ENCODE peak calls at places on chromosomes 3 and 15, in six cellular contexts. One of them, this sample, is unnamed. For H3K27me3, the result is how much of the 10 kb centered on the place peaks cover.

GRCh38 chr3:43531835-43532234 is 90.0 kb downstream of the ANO10 start:
- DNase-seq in GM23248: peak
- DNase-seq in left ventricle myocardium inferior: no peak
- DNase-seq in SK-N-SH: no peak
- DNase-seq in aorta: no peak
- DNase-seq in right cardiac atrium: no peak
- DNase-seq in this sample: no peak

GRCh38 chr15:40439461-40440299 is 1.1 kb upstream of the BAHD1 start:
- DNase-seq in GM23248: peak
- DNase-seq in left ventricle myocardium inferior: peak
- DNase-seq in SK-N-SH: peak
- DNase-seq in aorta: no peak
- DNase-seq in right cardiac atrium: peak
- DNase-seq in this sample: peak

GRCh38 chr15:65833501-65834220 is 35.6 kb upstream of the RAB11A start:
- DNase-seq in GM23248: no peak
- DNase-seq in left ventricle myocardium inferior: no peak
- DNase-seq in SK-N-SH: peak
- DNase-seq in aorta: no peak
- DNase-seq in right cardiac atrium: peak
- DNase-seq in this sample: no peak

GRCh38 chr3:72123908-72124441 is 339.0 kb upstream of the PROK2 start:
- DNase-seq in GM23248: peak
- DNase-seq in left ventricle myocardium inferior: peak
- DNase-seq in SK-N-SH: no peak
- DNase-seq in aorta: no peak
- DNase-seq in right cardiac atrium: peak
- DNase-seq in this sample: peak

GRCh38 chr15:60396100-60396499 is 1.7 kb downstream of the ANXA2 start:
- DNase-seq in GM23248: peak
- DNase-seq in left ventricle myocardium inferior: no peak
- DNase-seq in SK-N-SH: no peak
- DNase-seq in aorta: no peak
- DNase-seq in right cardiac atrium: peak
- DNase-seq in this sample: no peak

GRCh38 chr3:105606052-105606451 is 239.3 kb downstream of the ALCAM start:
- DNase-seq in GM23248: peak
- DNase-seq in left ventricle myocardium inferior: no peak
- DNase-seq in SK-N-SH: no peak
- DNase-seq in aorta: no peak
- DNase-seq in right cardiac atrium: no peak
- DNase-seq in this sample: no peak

GRCh38 chr3:156304406-156304805 is 184.0 kb downstream of the KCNAB1 start:
- DNase-seq in GM23248: peak
- DNase-seq in left ventricle myocardium inferior: no peak
- DNase-seq in SK-N-SH: no peak
- DNase-seq in aorta: no peak
- DNase-seq in right cardiac atrium: no peak
- DNase-seq in this sample: no peak

GRCh38 chr3:38604246-38604645 is 45.2 kb downstream of the SCN5A start:
- DNase-seq in GM23248: no peak
- DNase-seq in left ventricle myocardium inferior: no peak
- DNase-seq in SK-N-SH: no peak
- DNase-seq in aorta: peak
- DNase-seq in right cardiac atrium: no peak
- DNase-seq in this sample: no peak

GRCh38 chr3:23575697-23576096 is 230.1 kb upstream of the UBE2E1 start:
- DNase-seq in GM23248: peak
- DNase-seq in left ventricle myocardium inferior: no peak
- DNase-seq in SK-N-SH: no peak
- DNase-seq in aorta: no peak
- DNase-seq in right cardiac atrium: no peak
- DNase-seq in this sample: no peak

GRCh38 chr3:136194409-136195257 is 1.5 kb downstream of the MSL2 start:
- DNase-seq in GM23248: peak
- DNase-seq in left ventricle myocardium inferior: peak
- DNase-seq in SK-N-SH: peak
- DNase-seq in aorta: no peak
- DNase-seq in right cardiac atrium: no peak
- DNase-seq in this sample: no peak

GRCh38 chr15:68023307-68024101 is 30.6 kb upstream of the PIAS1 start:
- DNase-seq in GM23248: no peak
- DNase-seq in left ventricle myocardium inferior: no peak
- DNase-seq in SK-N-SH: no peak
- DNase-seq in aorta: no peak
- DNase-seq in right cardiac atrium: no peak
- DNase-seq in this sample: no peak

GRCh38 chr3:185744997-185745843 is 79.6 kb downstream of the IGF2BP2 start:
- DNase-seq in GM23248: peak
- DNase-seq in left ventricle myocardium inferior: no peak
- DNase-seq in SK-N-SH: no peak
- DNase-seq in aorta: no peak
- DNase-seq in right cardiac atrium: no peak
- DNase-seq in this sample: no peak

GRCh38 chr3:66615643-66616301 is 115.0 kb upstream of the LRIG1 start:
- DNase-seq in GM23248: no peak
- DNase-seq in left ventricle myocardium inferior: no peak
- DNase-seq in SK-N-SH: no peak
- DNase-seq in aorta: no peak
- DNase-seq in right cardiac atrium: no peak
- DNase-seq in this sample: no peak

GRCh38 chr15:97101572-97101971 is 771.1 kb downstream of the NR2F2 start:
- DNase-seq in GM23248: no peak
- DNase-seq in left ventricle myocardium inferior: no peak
- DNase-seq in SK-N-SH: no peak
- DNase-seq in aorta: no peak
- DNase-seq in right cardiac atrium: no peak
- DNase-seq in this sample: no peak

GRCh38 chr15:45372032-45372995 is 6.0 kb downstream of the GATM start:
- DNase-seq in GM23248: peak
- DNase-seq in left ventricle myocardium inferior: no peak
- DNase-seq in SK-N-SH: no peak
- DNase-seq in aorta: no peak
- DNase-seq in right cardiac atrium: no peak
- DNase-seq in this sample: no peak

GRCh38 chr3:42662037-42662812 is 8.7 kb downstream of the ZBTB47 start:
- DNase-seq in GM23248: no peak
- DNase-seq in left ventricle myocardium inferior: no peak
- DNase-seq in SK-N-SH: no peak
- DNase-seq in aorta: no peak
- DNase-seq in right cardiac atrium: no peak
- DNase-seq in this sample: no peak

GRCh38 chr3:49411550-49411967 is 217 bp downstream of the RHOA start:
- DNase-seq in GM23248: no peak
- DNase-seq in left ventricle myocardium inferior: peak
- DNase-seq in SK-N-SH: peak
- DNase-seq in aorta: peak
- DNase-seq in right cardiac atrium: peak
- DNase-seq in this sample: peak

GRCh38 chr3:138450181-138450580 is 15.8 kb downstream of the ESYT3 start:
- DNase-seq in GM23248: no peak
- DNase-seq in left ventricle myocardium inferior: no peak
- DNase-seq in SK-N-SH: no peak
- DNase-seq in aorta: peak
- DNase-seq in right cardiac atrium: no peak
- DNase-seq in this sample: no peak

GRCh38 chr15:41675337-41675736 is 15.1 kb downstream of the MGA start:
- DNase-seq in GM23248: no peak
- DNase-seq in left ventricle myocardium inferior: no peak
- DNase-seq in SK-N-SH: no peak
- DNase-seq in aorta: no peak
- DNase-seq in right cardiac atrium: no peak
- DNase-seq in this sample: no peak

DNA sequence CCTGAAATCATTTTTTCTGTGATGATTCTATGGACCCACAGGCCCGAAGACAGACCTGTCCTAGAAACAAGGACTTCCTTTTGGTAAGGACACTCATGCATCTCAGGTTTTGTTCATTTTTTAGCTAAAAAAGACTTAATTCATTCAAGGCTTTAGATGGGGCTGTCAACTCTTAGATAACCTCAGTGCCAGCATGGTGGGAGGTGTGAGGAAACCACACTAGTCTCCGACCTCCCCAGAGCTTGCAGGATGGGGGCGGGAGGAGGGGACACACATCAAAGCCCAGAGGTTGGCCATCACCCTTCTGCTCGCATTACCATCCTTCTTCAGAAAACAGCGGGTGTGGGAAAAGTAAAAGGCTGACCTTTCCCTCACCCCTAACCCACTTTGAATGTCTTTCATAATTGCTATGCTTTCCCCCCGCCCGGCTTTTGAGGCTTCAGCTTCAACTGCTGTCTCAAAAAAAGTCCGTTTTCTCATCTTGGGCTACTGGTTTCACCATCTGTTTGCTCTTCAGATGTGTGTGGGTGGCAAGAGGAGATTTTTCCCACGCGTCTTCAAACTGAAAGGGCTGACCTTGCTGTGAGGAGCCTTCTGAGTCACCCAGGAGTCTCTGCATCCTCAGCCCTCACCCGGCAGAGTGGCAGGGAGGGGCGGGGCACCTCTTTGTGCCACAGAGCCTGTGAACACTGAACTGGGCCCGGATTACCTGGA is 27.6 kb upstream of the CXCR6 start:
- DNase-seq in GM23248: peak
- DNase-seq in left ventricle myocardium inferior: no peak
- DNase-seq in SK-N-SH: no peak
- DNase-seq in aorta: no peak
- DNase-seq in right cardiac atrium: no peak
- DNase-seq in this sample: no peak
- H3K4me3 ChIP-seq in GM23248: peak
- H3K4me3 ChIP-seq in left ventricle myocardium inferior: no peak
- H3K4me3 ChIP-seq in SK-N-SH: no peak
- H3K4me3 ChIP-seq in aorta: no peak
- H3K4me3 ChIP-seq in right cardiac atrium: no peak
- H3K4me3 ChIP-seq in this sample: no peak

DNA sequence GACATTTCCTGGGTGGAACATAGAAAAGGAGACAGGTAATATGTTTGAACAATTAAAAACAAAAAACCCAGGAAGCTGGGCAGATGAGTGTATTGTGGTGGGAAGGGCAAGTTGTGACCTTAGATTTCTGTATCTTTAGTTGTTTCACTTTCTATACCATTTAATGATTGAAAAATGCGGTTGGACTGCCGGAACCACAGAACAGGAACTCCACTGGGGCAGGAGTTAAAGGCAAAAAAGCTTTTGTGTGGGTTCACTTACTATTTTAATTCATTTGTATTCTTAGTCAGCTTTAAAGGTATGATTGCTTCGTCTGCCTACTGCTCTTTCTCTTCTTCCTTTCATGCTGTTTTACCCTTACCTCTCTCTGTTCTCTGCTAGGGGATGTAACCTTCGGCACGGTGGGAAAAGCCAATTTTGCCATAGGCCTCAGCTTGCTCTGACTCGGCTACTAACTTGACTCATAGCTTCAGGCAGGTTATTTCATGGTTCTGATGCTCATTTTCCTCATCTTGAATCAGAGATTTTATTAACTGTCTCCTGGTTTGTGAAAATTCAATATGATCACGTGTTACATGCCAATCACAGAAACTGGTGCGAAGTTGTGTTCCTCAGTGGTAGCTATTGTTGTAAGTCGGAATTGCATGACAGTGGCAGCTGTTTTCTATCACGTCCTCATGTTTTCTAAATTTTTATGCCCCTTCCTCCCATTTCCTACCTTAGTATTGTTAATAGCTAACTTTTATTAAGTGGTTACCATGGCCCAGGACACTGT is 1.6 kb upstream of the MCTP2 start:
- DNase-seq in GM23248: no peak
- DNase-seq in left ventricle myocardium inferior: no peak
- DNase-seq in SK-N-SH: no peak
- DNase-seq in aorta: no peak
- DNase-seq in right cardiac atrium: no peak
- DNase-seq in this sample: no peak
- H3K27me3 ChIP-seq in GM23248: under half
- H3K27me3 ChIP-seq in left ventricle myocardium inferior: half or more
- H3K27me3 ChIP-seq in SK-N-SH: under half
- H3K27me3 ChIP-seq in aorta: under half
- H3K27me3 ChIP-seq in right cardiac atrium: under half
- H3K27me3 ChIP-seq in this sample: under half

GRCh38 chr15:92020765-92021164 is 167.3 kb downstream of the SLCO3A1 start:
- DNase-seq in GM23248: peak
- DNase-seq in left ventricle myocardium inferior: no peak
- DNase-seq in SK-N-SH: no peak
- DNase-seq in aorta: no peak
- DNase-seq in right cardiac atrium: no peak
- DNase-seq in this sample: no peak

GRCh38 chr15:92017882-92018534 is 164.5 kb downstream of the SLCO3A1 start:
- DNase-seq in GM23248: no peak
- DNase-seq in left ventricle myocardium inferior: no peak
- DNase-seq in SK-N-SH: no peak
- DNase-seq in aorta: no peak
- DNase-seq in right cardiac atrium: no peak
- DNase-seq in this sample: no peak

GRCh38 chr15:92020207-92020606 is 166.7 kb downstream of the SLCO3A1 start:
- DNase-seq in GM23248: no peak
- DNase-seq in left ventricle myocardium inferior: no peak
- DNase-seq in SK-N-SH: no peak
- DNase-seq in aorta: no peak
- DNase-seq in right cardiac atrium: no peak
- DNase-seq in this sample: no peak

GRCh38 chr15:92018535-92019239 is 165.2 kb downstream of the SLCO3A1 start:
- DNase-seq in GM23248: no peak
- DNase-seq in left ventricle myocardium inferior: no peak
- DNase-seq in SK-N-SH: no peak
- DNase-seq in aorta: no peak
- DNase-seq in right cardiac atrium: no peak
- DNase-seq in this sample: no peak

DNA sequence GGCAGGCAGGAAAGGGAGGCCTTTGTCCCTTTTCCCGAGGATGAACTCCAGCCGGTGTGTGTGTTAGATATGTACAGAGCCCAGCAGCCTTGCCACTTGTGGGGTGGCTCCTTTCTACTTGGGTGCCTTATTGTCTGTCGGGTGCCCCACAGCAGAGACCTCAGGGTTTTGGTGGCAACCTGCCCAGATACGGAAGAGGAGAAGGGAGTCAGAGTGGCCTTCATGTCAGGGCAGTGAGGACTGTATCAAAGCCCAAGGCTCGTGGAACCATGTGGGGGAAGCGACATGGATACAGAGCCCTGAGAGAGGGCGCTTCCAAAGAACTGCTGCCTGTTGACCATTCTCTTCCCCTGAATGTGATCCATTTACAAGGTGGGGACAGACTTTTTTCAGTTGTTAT is 166.2 kb downstream of the SLCO3A1 start:
- DNase-seq in GM23248: no peak
- DNase-seq in left ventricle myocardium inferior: no peak
- DNase-seq in SK-N-SH: no peak
- DNase-seq in aorta: no peak
- DNase-seq in right cardiac atrium: no peak
- DNase-seq in this sample: no peak
- H3K4me3 ChIP-seq in GM23248: no peak
- H3K4me3 ChIP-seq in left ventricle myocardium inferior: no peak
- H3K4me3 ChIP-seq in SK-N-SH: no peak
- H3K4me3 ChIP-seq in aorta: no peak
- H3K4me3 ChIP-seq in right cardiac atrium: no peak
- H3K4me3 ChIP-seq in this sample: no peak

DNA sequence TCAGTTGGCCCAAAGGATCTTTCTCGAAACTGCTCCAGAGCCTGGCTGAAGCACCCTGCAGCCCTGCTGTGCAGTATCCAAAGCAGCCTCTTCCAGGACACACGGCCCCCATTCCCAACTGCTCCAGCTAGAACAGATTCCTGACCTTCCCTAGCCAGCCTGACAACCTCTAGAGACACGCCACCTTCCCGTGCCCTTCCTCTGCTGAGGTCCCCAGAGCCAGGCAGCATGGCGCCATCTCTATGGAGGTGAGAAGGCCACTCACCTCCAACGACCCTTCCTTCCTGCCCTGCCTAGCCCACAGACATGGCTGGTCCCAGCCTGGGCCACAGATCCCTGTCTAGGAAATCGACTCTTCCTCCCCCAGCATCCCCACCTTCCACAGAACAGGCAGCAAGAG is 3.1 kb downstream of the KIF7 start:
- DNase-seq in GM23248: no peak
- DNase-seq in left ventricle myocardium inferior: no peak
- DNase-seq in SK-N-SH: no peak
- DNase-seq in aorta: peak
- DNase-seq in right cardiac atrium: no peak
- DNase-seq in this sample: no peak
- H3K27me3 ChIP-seq in GM23248: under half
- H3K27me3 ChIP-seq in left ventricle myocardium inferior: under half
- H3K27me3 ChIP-seq in SK-N-SH: under half
- H3K27me3 ChIP-seq in aorta: under half
- H3K27me3 ChIP-seq in right cardiac atrium: under half
- H3K27me3 ChIP-seq in this sample: under half